ENCODE peak calls at places on chromosomes 13 and 19, in nine cellular contexts. X is Peyer's patch, V is NB4, U is heart right ventricle, Y is H9, D is astrocyte of the cerebellum, J is omental fat pad, A is HFF-Myc, R is WTC11. G is an unnamed sample.

GRCh38 chr19:36009220-36009619 is 607 bp upstream of the SYNE4 start:
- DNase-seq in X (peak; percentile 80), V (peak; percentile 62), U (peak; percentile 76), Y (peak; percentile 72), D (no peak), J (no peak), A (no peak), R (peak; percentile 74), G (peak; percentile 30)

GRCh38 chr13:85503797-85504196 is 295.4 kb downstream of the SLITRK6 start:
- DNase-seq in X (no peak), V (no peak), U (no peak), Y (no peak), D (peak; percentile 11), J (no peak), A (no peak), R (no peak), G (no peak)

GRCh38 chr13:51137250-51137649 is 26.2 kb upstream of the C13orf42 start:
- DNase-seq in X (no peak), V (no peak), U (no peak), Y (no peak), D (no peak), J (no peak), A (no peak), R (no peak), G (no peak)

GRCh38 chr19:10646781-10647180 is 7.4 kb upstream of the ILF3 start:
- DNase-seq in X (no peak), V (no peak), U (no peak), Y (no peak), D (no peak), J (no peak), A (no peak), R (no peak), G (no peak)

GRCh38 chr19:17860331-17860992 is 752 bp downstream of the RPL18A start:
- DNase-seq in X (no peak), V (no peak), U (no peak), Y (no peak), D (no peak), J (no peak), A (no peak), R (no peak), G (no peak)

GRCh38 chr13:29925457-29925856 is 75.0 kb upstream of the UBL3 start:
- DNase-seq in X (no peak), V (peak; percentile 77), U (peak; percentile 30), Y (no peak), D (peak; percentile 38), J (peak; percentile 58), A (no peak), R (no peak), G (no peak)

GRCh38 chr13:21074601-21075302 is 13.4 kb upstream of the LATS2 start:
- DNase-seq in X (no peak), V (peak; percentile 83), U (no peak), Y (no peak), D (no peak), J (no peak), A (no peak), R (no peak), G (no peak)

GRCh38 chr19:2229103-2230028 is 6.8 kb downstream of the PLEKHJ1 start:
- DNase-seq in X (no peak), V (no peak), U (no peak), Y (no peak), D (no peak), J (no peak), A (no peak), R (no peak), G (no peak)

GRCh38 chr19:16571689-16572331 is 405 bp downstream of the SLC35E1 start:
- DNase-seq in X (no peak), V (peak; percentile 52), U (peak; percentile 42), Y (no peak), D (no peak), J (no peak), A (no peak), R (peak; percentile 42), G (no peak)

GRCh38 chr19:13149628-13150186 is 468 bp downstream of the STX10 start:
- DNase-seq in X (no peak), V (peak; percentile 79), U (peak; percentile 58), Y (peak; percentile 61), D (no peak), J (no peak), A (no peak), R (peak; percentile 67), G (peak; percentile 48)

GRCh38 chr19:14394167-14394566 is 12.9 kb downstream of the ADGRE5 start:
- DNase-seq in X (no peak), V (no peak), U (no peak), Y (no peak), D (no peak), J (no peak), A (no peak), R (no peak), G (no peak)

GRCh38 chr19:5360003-5360820 is 19.6 kb upstream of the PTPRS start:
- DNase-seq in X (no peak), V (no peak), U (no peak), Y (no peak), D (no peak), J (no peak), A (no peak), R (no peak), G (no peak)

GRCh38 chr19:1053176-1054101 is 13.5 kb upstream of the ARHGAP45 start:
- DNase-seq in X (peak; percentile 44), V (no peak), U (no peak), Y (no peak), D (no peak), J (no peak), A (no peak), R (no peak), G (no peak)

GRCh38 chr13:60061737-60062136 is 102.0 kb downstream of the DIAPH3 start:
- DNase-seq in X (no peak), V (no peak), U (no peak), Y (no peak), D (no peak), J (no peak), A (no peak), R (no peak), G (no peak)

GRCh38 chr19:30371960-30372824 is at the start of gene ZNF536:
- DNase-seq in X (no peak), V (no peak), U (no peak), Y (no peak), D (no peak), J (no peak), A (no peak), R (no peak), G (no peak)

DNA sequence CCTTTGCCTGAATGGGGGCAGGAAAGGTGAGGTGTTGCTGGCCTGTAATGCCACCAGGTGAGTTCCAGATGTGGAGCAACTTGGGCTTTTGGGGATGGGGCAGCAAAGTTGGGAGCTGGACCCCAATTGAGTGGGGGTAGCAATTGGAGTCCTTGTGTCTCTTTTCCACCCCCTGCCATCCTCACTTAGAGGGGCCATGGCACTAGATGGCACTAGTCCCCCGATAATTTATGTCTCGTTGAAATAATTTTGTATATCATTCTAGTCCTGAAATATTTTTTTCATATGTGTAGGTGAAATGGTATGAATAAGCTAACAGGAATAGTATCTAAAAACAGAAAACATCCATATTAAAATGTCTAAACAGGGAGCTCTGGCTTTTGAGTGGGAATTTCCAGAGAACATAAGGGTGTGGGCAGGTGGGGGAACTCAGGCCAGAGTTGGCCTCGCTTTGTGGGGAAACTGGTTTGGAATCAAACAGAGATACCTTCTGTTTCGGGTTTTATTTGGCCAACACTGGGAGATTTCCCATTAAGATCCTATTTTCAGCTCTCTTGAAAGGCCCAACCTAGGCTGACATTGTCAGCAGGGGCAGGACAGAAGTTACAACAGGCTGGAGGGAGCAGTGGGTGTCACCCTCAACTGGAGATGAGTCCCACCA is 3.4 kb downstream of the ZNF576 start:
- DNase-seq in X (no peak), V (no peak), U (no peak), Y (no peak), D (no peak), J (no peak), A (no peak), R (no peak), G (no peak)
- TF ChIP-seq CTCF in X (no peak), V (no peak), U (no peak), Y (no peak), D (no peak), J (no peak), A (no peak), R (no peak), G (no peak)

GRCh38 chr19:51489113-51489512 is 10.8 kb downstream of the CEACAM18 start:
- DNase-seq in X (no peak), V (no peak), U (no peak), Y (no peak), D (no peak), J (no peak), A (no peak), R (no peak), G (no peak)

GRCh38 chr19:51488491-51488890 is 10.2 kb downstream of the CEACAM18 start:
- DNase-seq in X (no peak), V (no peak), U (no peak), Y (no peak), D (no peak), J (no peak), A (no peak), R (no peak), G (no peak)

GRCh38 chr19:51490676-51491075 is 10.9 kb downstream of the SIGLEC12 start:
- DNase-seq in X (no peak), V (no peak), U (no peak), Y (peak; percentile 48), D (no peak), J (no peak), A (no peak), R (peak; percentile 68), G (no peak)

GRCh38 chr19:51480590-51480989 is 2.3 kb downstream of the CEACAM18 start:
- DNase-seq in X (no peak), V (peak; percentile 63), U (no peak), Y (peak; percentile 38), D (no peak), J (no peak), A (no peak), R (peak; percentile 68), G (peak; percentile 37)

DNA sequence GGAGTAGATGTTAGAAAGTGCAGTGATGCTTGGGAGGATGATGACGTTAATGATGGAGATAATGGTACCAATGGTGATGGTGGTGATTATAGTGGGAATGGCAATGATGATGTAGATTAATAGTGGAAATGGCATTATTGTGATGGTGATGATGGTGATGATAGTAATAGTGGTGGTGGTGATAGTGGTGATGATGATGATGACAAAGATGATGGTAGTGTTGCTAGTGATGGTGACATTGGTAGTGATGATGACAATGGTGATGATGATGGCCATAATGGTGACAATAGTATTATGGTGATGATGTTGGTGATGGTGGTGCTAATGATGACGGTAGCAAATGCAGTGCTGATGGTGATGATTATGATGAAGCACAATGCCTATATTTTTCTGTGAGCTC is 7.6 kb downstream of the CEACAM18 start:
- DNase-seq in X (no peak), V (no peak), U (no peak), Y (no peak), D (no peak), J (no peak), A (no peak), R (no peak), G (no peak)
- TF ChIP-seq CTCF in X (no peak), V (no peak), U (no peak), Y (no peak), D (no peak), J (no peak), A (no peak), R (no peak), G (no peak)

GRCh38 chr19:49019242-49019932 is 2.5 kb upstream of the LHB start:
- DNase-seq in X (peak; percentile 87), V (peak; percentile 46), U (peak; percentile 69), Y (peak; percentile 86), D (no peak), J (peak; percentile 41), A (no peak), R (peak; percentile 91), G (no peak)
- TF ChIP-seq CTCF in X (no peak), V (no peak), U (no peak), Y (peak; percentile 65), D (peak; percentile 9), J (no peak), A (no peak), R (no peak), G (peak; percentile 27)

GRCh38 chr13:113426591-113426986 is 26.7 kb downstream of the ADPRHL1 start:
- DNase-seq in X (no peak), V (no peak), U (no peak), Y (no peak), D (no peak), J (no peak), A (no peak), R (no peak), G (no peak)
- TF ChIP-seq CTCF in X (no peak), V (no peak), U (no peak), Y (no peak), D (no peak), J (no peak), A (no peak), R (no peak), G (no peak)